ENCODE peak calls at places on chromosomes 1 and 21, in eight cellular contexts. T, U, A, E, Z, I, G and K are unnamed samples.

GRCh38 chr1:150567341-150567716 is 12.1 kb downstream of the MCL1 start:
- DNase-seq in I (no peak), G (no peak), T (peak; percentile 25), U (no peak), E (peak; percentile 85), Z (no peak), A (no peak), K (no peak)

GRCh38 chr21:25895565-25896205 is 160.9 kb downstream of the GABPA start:
- DNase-seq in G (peak; percentile 54), T (no peak), A (peak; percentile 41), U (no peak), I (no peak), E (peak; percentile 49), Z (no peak), K (no peak)

GRCh38 chr1:45442272-45442671 is 48.7 kb downstream of the TESK2 start:
- DNase-seq in A (no peak), I (no peak), G (no peak), Z (no peak), E (no peak), U (no peak), T (no peak), K (no peak)

GRCh38 chr1:192747305-192747704 is 61.5 kb upstream of the RGS2 start:
- DNase-seq in T (no peak), G (no peak), U (no peak), I (no peak), E (no peak), A (no peak), Z (no peak), K (no peak)

GRCh38 chr1:20411196-20411980 is 74.6 kb downstream of the CAMK2N1 start:
- DNase-seq in Z (no peak), U (peak; percentile 71), A (no peak), G (no peak), T (no peak), E (no peak), I (no peak), K (peak; percentile 61)

GRCh38 chr21:28099296-28099695 is 893.4 kb downstream of the LTN1 start:
- DNase-seq in E (no peak), I (no peak), Z (no peak), T (no peak), A (no peak), G (no peak), U (no peak), K (no peak)

GRCh38 chr1:42380617-42381423 is at the start of gene RIMKLA:
- DNase-seq in T (peak; percentile 27), G (peak; percentile 49), I (no peak), E (peak; percentile 19), A (peak; percentile 92), U (peak; percentile 70), Z (peak; percentile 87), K (no peak)

GRCh38 chr1:224851850-224852261 is 77.6 kb upstream of the DNAH14 start:
- DNase-seq in T (no peak), I (no peak), A (no peak), E (no peak), U (no peak), Z (peak; percentile 45), G (no peak), K (no peak)

GRCh38 chr1:201888282-201889033 is at the start of gene SHISA4:
- DNase-seq in G (no peak), E (no peak), T (peak; percentile 80), I (no peak), A (peak; percentile 70), Z (peak; percentile 93), U (peak; percentile 86), K (no peak)

GRCh38 chr1:2141025-2141424 is 53.5 kb downstream of the FAAP20 start:
- DNase-seq in U (no peak), A (no peak), Z (peak; percentile 34), T (no peak), G (no peak), E (no peak), I (no peak), K (no peak)

GRCh38 chr1:183063349-183063748 is 40.1 kb downstream of the LAMC1 start:
- DNase-seq in G (no peak), E (no peak), I (no peak), U (no peak), A (no peak), Z (no peak), T (no peak), K (no peak)

GRCh38 chr1:158055854-158056253 is 62.4 kb downstream of the KIRREL1 start:
- DNase-seq in E (no peak), I (no peak), A (no peak), U (no peak), Z (no peak), T (no peak), G (no peak), K (no peak)

GRCh38 chr1:66244429-66244828 is 289.5 kb upstream of the SGIP1 start:
- DNase-seq in G (no peak), A (no peak), U (no peak), Z (no peak), T (no peak), E (no peak), I (no peak), K (no peak)

GRCh38 chr1:31788825-31789256 is 24.7 kb upstream of the ADGRB2 start:
- DNase-seq in U (no peak), E (no peak), I (no peak), A (no peak), Z (no peak), T (peak; percentile 51), G (peak; percentile 36), K (no peak)

GRCh38 chr1:62076286-62076685 is 118.4 kb upstream of the L1TD1 start:
- DNase-seq in Z (no peak), A (no peak), T (no peak), E (no peak), G (no peak), I (no peak), U (peak; percentile 10), K (peak; percentile 12)

GRCh38 chr1:212359794-212360479 is 54.7 kb downstream of the PACC1 start:
- DNase-seq in U (no peak), G (no peak), Z (no peak), E (no peak), T (no peak), A (no peak), I (no peak), K (no peak)

GRCh38 chr1:153341431-153341934 is 7.2 kb downstream of the PGLYRP4 start:
- DNase-seq in A (no peak), U (no peak), I (peak; percentile 70), E (no peak), G (no peak), Z (no peak), T (no peak), K (no peak)

GRCh38 chr21:18000961-18001522 is 181.9 kb upstream of the C21orf91 start:
- DNase-seq in Z (no peak), G (no peak), A (no peak), U (no peak), T (no peak), E (no peak), I (no peak), K (no peak)

GRCh38 chr1:51897699-51898031 is 19.1 kb upstream of the NRDC start:
- DNase-seq in Z (no peak), U (peak; percentile 42), T (no peak), G (no peak), I (no peak), E (no peak), A (no peak), K (peak; percentile 78)

GRCh38 chr1:211724711-211725196 is 49.3 kb upstream of the NEK2 start:
- DNase-seq in G (no peak), E (no peak), I (no peak), Z (no peak), A (peak; percentile 40), T (no peak), U (no peak), K (no peak)

DNA sequence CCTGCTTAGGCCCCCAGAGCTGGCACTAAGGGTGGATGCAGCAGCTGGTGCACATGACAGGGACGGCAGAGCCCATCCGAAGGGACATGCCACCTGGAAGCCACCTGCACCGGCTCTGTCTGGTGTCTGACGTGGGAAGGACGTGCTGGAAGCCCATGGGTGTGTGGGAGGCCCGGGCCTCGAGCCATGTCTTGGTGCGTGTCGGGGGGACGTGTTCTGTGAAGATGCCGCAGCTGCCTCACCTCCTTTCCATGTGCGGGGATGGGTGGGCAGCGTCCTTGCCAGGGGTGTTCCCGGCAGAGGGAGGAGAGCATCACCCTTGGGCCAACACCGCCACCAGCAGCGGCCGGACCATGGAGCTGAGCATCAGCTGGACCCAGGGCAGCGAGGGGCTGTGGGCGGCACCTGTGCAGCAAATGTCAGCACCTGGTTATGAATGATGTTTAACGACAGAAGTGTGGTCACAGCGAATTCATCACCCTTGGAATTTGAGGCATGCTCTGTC is 15.5 kb upstream of the POFUT2 start:
- DNase-seq in T (no peak), Z (peak; percentile 61), E (no peak), I (no peak), A (no peak), G (no peak), U (no peak), K (no peak)
- H3K4me1 ChIP-seq in T (peaks cover 3% of the 10 kb centered on the region), Z (peaks cover 29% of the 10 kb centered on the region), E (peaks cover 32% of the 10 kb centered on the region), I (peaks cover 64% of the 10 kb centered on the region), A (peaks cover 20% of the 10 kb centered on the region), G (no peaks in the 10 kb centered on the region), U (peaks cover under 1% of the 10 kb centered on the region), K (peaks cover 35% of the 10 kb centered on the region)

DNA sequence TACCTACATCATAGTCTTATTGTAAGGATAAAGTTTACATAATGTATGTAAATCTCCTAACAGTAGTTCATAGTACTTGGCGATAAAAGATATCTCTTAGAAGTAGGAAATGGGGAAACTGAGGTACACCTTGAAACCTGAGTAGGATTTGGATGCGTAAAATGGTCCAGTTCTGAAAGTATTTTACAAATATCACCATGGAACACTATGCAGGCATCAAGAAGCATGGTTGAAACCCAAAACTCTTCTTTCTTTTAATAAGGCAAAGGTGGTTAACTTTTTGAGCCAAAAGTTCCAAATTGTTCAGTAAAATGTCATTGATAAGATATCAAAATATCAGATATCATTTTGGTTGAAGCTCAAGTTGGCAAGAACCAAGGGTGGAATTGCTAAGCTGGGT is 46.0 kb downstream of the ROR1 start:
- DNase-seq in Z (no peak), A (no peak), E (no peak), I (no peak), U (no peak), G (no peak), T (no peak), K (no peak)
- H3K4me1 ChIP-seq in Z (peaks cover 6% of the 10 kb centered on the region), A (peaks cover 13% of the 10 kb centered on the region), E (no peaks in the 10 kb centered on the region), I (peaks cover 22% of the 10 kb centered on the region), U (peaks cover 49% of the 10 kb centered on the region), G (no peaks in the 10 kb centered on the region), T (no peaks in the 10 kb centered on the region), K (peaks cover 51% of the 10 kb centered on the region)

GRCh38 chr1:107691542-107691941 is 273.4 kb downstream of the VAV3 start:
- DNase-seq in E (no peak), U (no peak), G (no peak), I (no peak), Z (no peak), A (no peak), T (no peak), K (no peak)
- H3K4me1 ChIP-seq in E (no peaks in the 10 kb centered on the region), U (peaks cover 48% of the 10 kb centered on the region), G (peaks cover 8% of the 10 kb centered on the region), I (peaks cover 13% of the 10 kb centered on the region), Z (no peaks in the 10 kb centered on the region), A (no peaks in the 10 kb centered on the region), T (no peaks in the 10 kb centered on the region), K (no peaks in the 10 kb centered on the region)

GRCh38 chr1:15837931-15838330 is 9.6 kb upstream of the SPEN start:
- DNase-seq in E (no peak), U (no peak), I (no peak), A (no peak), Z (no peak), G (no peak), T (no peak), K (no peak)
- H3K4me1 ChIP-seq in E (peaks cover 10% of the 10 kb centered on the region), U (peaks cover 6% of the 10 kb centered on the region), I (peaks cover 19% of the 10 kb centered on the region), A (peaks cover 3% of the 10 kb centered on the region), Z (peaks cover 9% of the 10 kb centered on the region), G (peaks cover 11% of the 10 kb centered on the region), T (no peaks in the 10 kb centered on the region), K (peaks cover 12% of the 10 kb centered on the region)